ENCODE peak calls at places on chromosomes 11 and 22, in six cellular contexts. One of them, this sample, is unnamed.

GRCh38 chr11:6618117-6619020 is 853 bp downstream of the TPP1 start:
- DNase-seq in Right ventricle myocardium inferior: no peak
- DNase-seq in cerebellum: peak
- DNase-seq in T follicular helper cell: peak
- DNase-seq in stimulated activated CD8-positive, alpha-beta memory T cell treated with anti-CD3 and anti-CD28 coated beads, Interleukin-2, amount 100 ng/mL, for 1 hour: peak
- DNase-seq in activated T-helper 1 cell treated with anti-CD3 and anti-CD28 coated beads, Interleukin-12 subunit alpha, Interleukin-12 subunit beta, Interleukin-2, Interleukin-4 antibody, amounts not matched to agents 30 ng/mL and 10 ng/mL and 1 ng/mL, durations not matched to agents 14 hours and 24 hours and 36 hours: peak
- DNase-seq in this sample: peak

GRCh38 chr22:24156146-24156914 is 25.0 kb upstream of the SUSD2 start:
- DNase-seq in T follicular helper cell: peak
- DNase-seq in cerebellum: peak
- DNase-seq in Right ventricle myocardium inferior: peak
- DNase-seq in stimulated activated CD8-positive, alpha-beta memory T cell treated with anti-CD3 and anti-CD28 coated beads, Interleukin-2, amount 100 ng/mL, for 1 hour: no peak
- DNase-seq in activated T-helper 1 cell treated with anti-CD3 and anti-CD28 coated beads, Interleukin-12 subunit alpha, Interleukin-12 subunit beta, Interleukin-2, Interleukin-4 antibody, amounts not matched to agents 30 ng/mL and 10 ng/mL and 1 ng/mL, durations not matched to agents 14 hours and 24 hours and 36 hours: peak
- DNase-seq in this sample: peak

GRCh38 chr11:77547863-77548551 is 41.7 kb upstream of the AQP11 start:
- DNase-seq in cerebellum: peak
- DNase-seq in Right ventricle myocardium inferior: no peak
- DNase-seq in activated T-helper 1 cell treated with anti-CD3 and anti-CD28 coated beads, Interleukin-12 subunit alpha, Interleukin-12 subunit beta, Interleukin-2, Interleukin-4 antibody, amounts not matched to agents 30 ng/mL and 10 ng/mL and 1 ng/mL, durations not matched to agents 14 hours and 24 hours and 36 hours: peak
- DNase-seq in T follicular helper cell: peak
- DNase-seq in stimulated activated CD8-positive, alpha-beta memory T cell treated with anti-CD3 and anti-CD28 coated beads, Interleukin-2, amount 100 ng/mL, for 1 hour: no peak
- DNase-seq in this sample: no peak

GRCh38 chr11:10495464-10495786 is 40.4 kb downstream of the AMPD3 start:
- DNase-seq in cerebellum: no peak
- DNase-seq in T follicular helper cell: no peak
- DNase-seq in Right ventricle myocardium inferior: no peak
- DNase-seq in activated T-helper 1 cell treated with anti-CD3 and anti-CD28 coated beads, Interleukin-12 subunit alpha, Interleukin-12 subunit beta, Interleukin-2, Interleukin-4 antibody, amounts not matched to agents 30 ng/mL and 10 ng/mL and 1 ng/mL, durations not matched to agents 14 hours and 24 hours and 36 hours: no peak
- DNase-seq in stimulated activated CD8-positive, alpha-beta memory T cell treated with anti-CD3 and anti-CD28 coated beads, Interleukin-2, amount 100 ng/mL, for 1 hour: no peak
- DNase-seq in this sample: no peak

GRCh38 chr11:68651208-68651984 is 32.9 kb upstream of the GAL start:
- DNase-seq in cerebellum: no peak
- DNase-seq in stimulated activated CD8-positive, alpha-beta memory T cell treated with anti-CD3 and anti-CD28 coated beads, Interleukin-2, amount 100 ng/mL, for 1 hour: no peak
- DNase-seq in T follicular helper cell: no peak
- DNase-seq in Right ventricle myocardium inferior: no peak
- DNase-seq in activated T-helper 1 cell treated with anti-CD3 and anti-CD28 coated beads, Interleukin-12 subunit alpha, Interleukin-12 subunit beta, Interleukin-2, Interleukin-4 antibody, amounts not matched to agents 30 ng/mL and 10 ng/mL and 1 ng/mL, durations not matched to agents 14 hours and 24 hours and 36 hours: no peak
- DNase-seq in this sample: no peak

GRCh38 chr11:1650034-1650917 is 20.7 kb downstream of the KRTAP5-5 start:
- DNase-seq in cerebellum: no peak
- DNase-seq in T follicular helper cell: no peak
- DNase-seq in stimulated activated CD8-positive, alpha-beta memory T cell treated with anti-CD3 and anti-CD28 coated beads, Interleukin-2, amount 100 ng/mL, for 1 hour: no peak
- DNase-seq in Right ventricle myocardium inferior: no peak
- DNase-seq in activated T-helper 1 cell treated with anti-CD3 and anti-CD28 coated beads, Interleukin-12 subunit alpha, Interleukin-12 subunit beta, Interleukin-2, Interleukin-4 antibody, amounts not matched to agents 30 ng/mL and 10 ng/mL and 1 ng/mL, durations not matched to agents 14 hours and 24 hours and 36 hours: no peak
- DNase-seq in this sample: no peak

GRCh38 chr11:17208257-17208999 is 642 bp upstream of the PIK3C2A start:
- DNase-seq in T follicular helper cell: peak
- DNase-seq in cerebellum: peak
- DNase-seq in Right ventricle myocardium inferior: no peak
- DNase-seq in activated T-helper 1 cell treated with anti-CD3 and anti-CD28 coated beads, Interleukin-12 subunit alpha, Interleukin-12 subunit beta, Interleukin-2, Interleukin-4 antibody, amounts not matched to agents 30 ng/mL and 10 ng/mL and 1 ng/mL, durations not matched to agents 14 hours and 24 hours and 36 hours: no peak
- DNase-seq in stimulated activated CD8-positive, alpha-beta memory T cell treated with anti-CD3 and anti-CD28 coated beads, Interleukin-2, amount 100 ng/mL, for 1 hour: no peak
- DNase-seq in this sample: no peak

GRCh38 chr22:40243891-40244290 is 66.2 kb downstream of the TNRC6B start:
- DNase-seq in Right ventricle myocardium inferior: no peak
- DNase-seq in stimulated activated CD8-positive, alpha-beta memory T cell treated with anti-CD3 and anti-CD28 coated beads, Interleukin-2, amount 100 ng/mL, for 1 hour: no peak
- DNase-seq in cerebellum: no peak
- DNase-seq in T follicular helper cell: no peak
- DNase-seq in activated T-helper 1 cell treated with anti-CD3 and anti-CD28 coated beads, Interleukin-12 subunit alpha, Interleukin-12 subunit beta, Interleukin-2, Interleukin-4 antibody, amounts not matched to agents 30 ng/mL and 10 ng/mL and 1 ng/mL, durations not matched to agents 14 hours and 24 hours and 36 hours: no peak
- DNase-seq in this sample: no peak

GRCh38 chr11:120398184-120398583 is 62.0 kb downstream of the ARHGEF12 start:
- DNase-seq in stimulated activated CD8-positive, alpha-beta memory T cell treated with anti-CD3 and anti-CD28 coated beads, Interleukin-2, amount 100 ng/mL, for 1 hour: no peak
- DNase-seq in T follicular helper cell: no peak
- DNase-seq in cerebellum: no peak
- DNase-seq in activated T-helper 1 cell treated with anti-CD3 and anti-CD28 coated beads, Interleukin-12 subunit alpha, Interleukin-12 subunit beta, Interleukin-2, Interleukin-4 antibody, amounts not matched to agents 30 ng/mL and 10 ng/mL and 1 ng/mL, durations not matched to agents 14 hours and 24 hours and 36 hours: no peak
- DNase-seq in Right ventricle myocardium inferior: no peak
- DNase-seq in this sample: no peak

GRCh38 chr22:44913198-44913983 is 96.4 kb downstream of the PHF21B start:
- DNase-seq in T follicular helper cell: no peak
- DNase-seq in stimulated activated CD8-positive, alpha-beta memory T cell treated with anti-CD3 and anti-CD28 coated beads, Interleukin-2, amount 100 ng/mL, for 1 hour: no peak
- DNase-seq in cerebellum: no peak
- DNase-seq in Right ventricle myocardium inferior: no peak
- DNase-seq in activated T-helper 1 cell treated with anti-CD3 and anti-CD28 coated beads, Interleukin-12 subunit alpha, Interleukin-12 subunit beta, Interleukin-2, Interleukin-4 antibody, amounts not matched to agents 30 ng/mL and 10 ng/mL and 1 ng/mL, durations not matched to agents 14 hours and 24 hours and 36 hours: no peak
- DNase-seq in this sample: peak

GRCh38 chr22:31956360-31956759 is 12.0 kb downstream of the YWHAH start:
- DNase-seq in activated T-helper 1 cell treated with anti-CD3 and anti-CD28 coated beads, Interleukin-12 subunit alpha, Interleukin-12 subunit beta, Interleukin-2, Interleukin-4 antibody, amounts not matched to agents 30 ng/mL and 10 ng/mL and 1 ng/mL, durations not matched to agents 14 hours and 24 hours and 36 hours: no peak
- DNase-seq in Right ventricle myocardium inferior: no peak
- DNase-seq in T follicular helper cell: no peak
- DNase-seq in cerebellum: no peak
- DNase-seq in stimulated activated CD8-positive, alpha-beta memory T cell treated with anti-CD3 and anti-CD28 coated beads, Interleukin-2, amount 100 ng/mL, for 1 hour: no peak
- DNase-seq in this sample: no peak